ENCODE peak calls at places on chromosomes 3 and 15, in five cellular contexts. L is right cardiac atrium, U is psoas muscle, X is suprapubic skin, A is Panc1. G is an unnamed sample. For H3K4me1, the result is how much of the 10 kb centered on the place peaks cover.

GRCh38 chr3:187743195-187744141 is 1.8 kb downstream of the BCL6 start:
- DNase-seq in A (no peak), L (peak), X (peak), U (peak), G (peak)

GRCh38 chr3:16240229-16241023 is 24.3 kb downstream of the DPH3 start:
- DNase-seq in L (no peak), U (no peak), X (no peak), A (peak), G (no peak)

GRCh38 chr15:75202251-75203016 is 752 bp downstream of the C15orf39 start:
- DNase-seq in L (peak), U (peak), A (no peak), X (peak), G (peak)

GRCh38 chr3:39099242-39099641 is 8.2 kb downstream of the GORASP1 start:
- DNase-seq in U (no peak), L (no peak), X (no peak), A (no peak), G (no peak)

GRCh38 chr3:15329058-15330005 is 3.1 kb downstream of the SH3BP5 start:
- DNase-seq in L (no peak), U (no peak), A (no peak), X (no peak), G (no peak)

GRCh38 chr3:143885803-143886427 is 37.6 kb upstream of the SLC9A9 start:
- DNase-seq in X (no peak), A (peak), L (no peak), U (no peak), G (no peak)

GRCh38 chr3:458124-458523 is 261.6 kb downstream of the CHL1 start:
- DNase-seq in X (no peak), U (no peak), L (no peak), A (no peak), G (no peak)

GRCh38 chr3:39130693-39131265 is 22.6 kb downstream of the CSRNP1 start:
- DNase-seq in X (no peak), L (no peak), A (no peak), U (no peak), G (no peak)

GRCh38 chr15:101773496-101774100 is 29.7 kb upstream of the OR4F6 start:
- DNase-seq in X (no peak), L (no peak), A (no peak), U (no peak), G (no peak)

GRCh38 chr3:107574650-107575049 is 51.9 kb downstream of the BBX start:
- DNase-seq in A (peak), U (no peak), X (no peak), L (no peak), G (no peak)

GRCh38 chr3:187062526-187063177 is 76.6 kb downstream of the RPL39L start:
- DNase-seq in L (no peak), U (no peak), X (no peak), A (no peak), G (no peak)

GRCh38 chr3:114646521-114646920 is 352.7 kb downstream of the TIGIT start:
- DNase-seq in X (no peak), A (no peak), L (no peak), U (no peak), G (no peak)

GRCh38 chr3:46461971-46462910 is 2.5 kb downstream of the LTF start:
- DNase-seq in L (no peak), X (peak), U (no peak), A (no peak), G (no peak)

GRCh38 chr15:83287541-83288027 is 3.1 kb upstream of the BNC1 start:
- DNase-seq in U (no peak), L (no peak), A (no peak), X (no peak), G (no peak)

GRCh38 chr3:104582092-104582491 is 784.6 kb upstream of the ALCAM start:
- DNase-seq in A (no peak), X (no peak), U (no peak), L (no peak), G (no peak)

GRCh38 chr3:73228425-73228824 is 167.0 kb downstream of the EBLN2 start:
- DNase-seq in A (no peak), L (no peak), U (no peak), X (no peak), G (no peak)

GRCh38 chr3:12536423-12536822 is 8.9 kb downstream of the MKRN2OS start:
- DNase-seq in U (no peak), L (no peak), X (no peak), A (no peak), G (no peak)

GRCh38 chr3:128343287-128344045 is 123.2 kb downstream of the DNAJB8 start:
- DNase-seq in U (no peak), X (no peak), L (no peak), A (peak), G (no peak)

GRCh38 chr3:114775395-114775794 is 371.7 kb downstream of the ZBTB20 start:
- DNase-seq in A (no peak), X (no peak), U (no peak), L (no peak), G (no peak)

GRCh38 chr3:140603766-140604165 is 74.1 kb upstream of the TRIM42 start:
- DNase-seq in A (no peak), L (no peak), X (no peak), U (no peak), G (no peak)

DNA sequence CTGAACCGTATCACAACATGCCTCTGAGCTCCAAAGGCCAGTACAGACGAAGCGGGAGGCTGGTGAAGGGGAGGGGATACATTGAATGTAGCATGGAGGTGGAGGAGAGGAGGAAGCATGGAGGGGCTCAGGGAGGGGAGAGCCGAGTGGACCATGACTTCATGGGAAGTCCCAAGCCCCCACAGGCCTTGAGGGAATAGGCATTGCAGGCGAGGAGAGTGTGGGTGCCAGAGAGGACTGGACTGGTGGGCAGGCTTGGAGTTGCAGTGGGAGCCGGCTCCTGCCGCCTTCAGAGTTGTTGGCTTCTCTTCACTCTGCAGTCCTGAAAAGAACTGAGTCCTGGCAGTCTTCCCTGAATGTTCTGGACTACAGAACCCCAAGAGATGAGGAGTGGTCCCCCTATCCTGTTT is 3.3 kb upstream of the RNU6-1 start:
- DNase-seq in X (no peak), L (no peak), A (no peak), U (no peak), G (no peak)
- H3K4me3 ChIP-seq in X (no peak), L (no peak), A (no peak), U (no peak), G (no peak)

GRCh38 chr3:171354706-171355582 is 105.3 kb downstream of the TNIK start:
- DNase-seq in A (no peak), X (no peak), U (no peak), L (no peak), G (no peak)

GRCh38 chr3:171353423-171353822 is 106.8 kb downstream of the TNIK start:
- DNase-seq in X (no peak), A (no peak), U (no peak), L (no peak), G (no peak)

GRCh38 chr3:171352387-171352935 is 107.7 kb downstream of the TNIK start:
- DNase-seq in L (no peak), U (no peak), A (no peak), X (no peak), G (no peak)

GRCh38 chr3:171356251-171356650 is 104.0 kb downstream of the TNIK start:
- DNase-seq in L (no peak), A (no peak), X (no peak), U (no peak), G (no peak)

GRCh38 chr3:171354049-171354705 is 106.0 kb downstream of the TNIK start:
- DNase-seq in L (no peak), X (no peak), U (no peak), A (no peak), G (no peak)
- H3K4me1 ChIP-seq in L (under half), X (under half), U (under half), A (under half), G (under half)

DNA sequence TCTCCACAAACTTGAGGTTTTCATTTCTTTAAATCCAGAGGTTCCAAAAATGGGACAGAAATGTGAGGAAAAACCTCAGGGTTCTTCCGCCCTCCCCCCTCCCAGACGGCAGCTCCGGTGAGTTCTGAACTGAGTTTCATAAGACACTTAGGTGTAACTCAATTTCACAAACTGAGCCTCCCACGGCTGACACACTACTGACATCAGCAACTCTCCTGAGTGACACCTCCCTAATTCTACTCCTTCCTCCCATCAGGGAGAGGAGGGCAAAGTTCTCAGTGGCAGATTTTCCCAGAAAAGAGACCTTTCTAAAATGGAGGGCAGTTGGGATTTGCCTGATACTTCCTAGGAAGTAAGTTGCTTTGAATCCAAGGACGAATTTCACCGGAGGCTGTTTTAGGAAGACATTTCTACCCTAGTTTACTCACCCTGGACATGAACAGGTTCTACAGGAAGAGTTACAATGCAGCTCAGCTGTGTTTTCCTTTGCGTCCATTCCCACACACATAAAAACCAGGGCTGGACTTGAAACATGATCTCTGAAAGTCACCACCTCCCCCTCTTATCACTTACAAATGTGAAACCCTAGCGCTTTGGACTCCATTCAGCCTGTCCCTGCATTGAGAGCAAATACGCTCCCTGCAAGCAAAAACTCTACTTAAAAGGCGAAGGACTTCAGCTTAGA is 78.1 kb upstream of the LMOD3 start:
- DNase-seq in L (no peak), U (no peak), A (no peak), X (no peak), G (no peak)
- H3K4me3 ChIP-seq in L (peak), U (peak), A (peak), X (peak), G (peak)

GRCh38 chr15:78881681-78882080 is 9.0 kb downstream of the MORF4L1 start:
- DNase-seq in X (no peak), U (no peak), A (no peak), L (no peak), G (no peak)
- H3K4me1 ChIP-seq in X (half or more), U (half or more), A (half or more), L (under half), G (half or more)

DNA sequence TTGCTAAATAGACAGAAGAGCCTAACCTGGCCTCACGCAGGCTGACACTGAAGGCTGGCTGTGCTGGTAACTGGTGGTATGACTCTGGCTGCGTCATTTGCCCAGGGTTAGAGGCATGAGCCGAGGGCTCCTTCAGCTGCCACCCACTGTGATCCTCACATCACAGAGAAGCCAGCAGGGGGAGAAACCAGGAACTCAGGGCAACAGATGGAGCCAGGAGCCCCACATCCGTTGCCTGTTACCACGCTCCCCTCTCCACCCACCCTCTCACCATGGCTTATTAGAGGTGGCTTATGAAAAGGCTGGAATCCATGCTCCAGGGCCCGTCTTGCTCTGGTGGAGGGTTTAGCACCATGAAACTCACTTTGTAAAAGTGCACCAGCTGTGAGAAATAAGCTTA is 60.7 kb downstream of the ASB7 start:
- DNase-seq in L (no peak), X (no peak), U (no peak), A (no peak), G (no peak)
- H3K4me3 ChIP-seq in L (no peak), X (no peak), U (no peak), A (no peak), G (no peak)

DNA sequence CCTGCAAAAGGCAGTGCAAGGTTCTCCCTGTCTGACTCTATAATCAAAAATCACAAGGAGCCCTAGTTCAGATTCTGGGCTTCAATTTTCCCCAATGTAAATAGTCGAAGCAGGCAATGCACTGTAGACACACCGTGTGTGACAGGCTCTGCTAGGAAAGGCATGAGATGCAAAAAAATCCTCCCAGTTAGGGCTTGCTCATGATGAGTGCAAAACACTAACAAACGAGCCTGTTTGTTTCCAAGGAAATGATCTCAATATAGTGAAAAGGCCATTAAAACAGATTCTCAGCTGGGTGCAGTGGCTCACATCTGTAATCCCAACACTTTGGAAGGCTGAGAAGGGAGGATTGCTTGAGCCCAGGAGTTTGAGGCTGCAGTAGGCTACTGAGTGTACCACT is 55.7 kb downstream of the UMPS start:
- DNase-seq in U (no peak), X (no peak), A (no peak), L (no peak), G (no peak)
- H3K4me1 ChIP-seq in U (under half), X (half or more), A (under half), L (under half), G (half or more)

DNA sequence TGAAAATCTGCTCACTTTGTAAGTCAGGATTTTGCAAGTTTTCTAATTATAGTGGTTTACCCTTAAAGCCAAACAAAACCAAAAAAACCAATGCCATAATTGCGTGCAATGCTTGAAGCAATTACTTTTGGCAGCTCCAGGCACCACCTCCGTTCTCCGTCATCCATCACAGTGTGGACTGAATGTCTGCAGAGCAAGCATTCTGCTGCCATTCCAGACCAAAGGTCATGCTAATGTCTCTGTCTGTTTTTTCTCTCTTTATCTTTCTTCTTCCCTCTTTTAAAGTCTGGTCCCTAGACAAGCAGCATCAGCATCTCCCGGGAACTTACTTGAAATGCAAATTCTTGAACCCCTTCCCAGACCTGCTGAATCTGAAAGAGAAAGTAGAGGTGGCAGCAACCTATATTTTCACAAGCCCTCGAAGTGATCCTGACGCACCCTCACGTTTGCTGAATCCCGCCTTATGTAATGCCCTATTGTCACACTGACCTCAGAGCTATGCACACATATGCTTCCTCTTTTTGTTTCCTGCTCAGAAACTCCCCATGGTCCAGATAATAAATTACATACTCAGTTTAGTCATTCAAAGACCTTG is 297.3 kb upstream of the PROK2 start:
- DNase-seq in A (no peak), U (no peak), L (no peak), X (no peak), G (no peak)
- H3K4me3 ChIP-seq in A (no peak), U (no peak), L (no peak), X (no peak), G (peak)